ENCODE peak calls at places on chromosome 18, in nine cellular contexts. K is HFFc6, D is GM04504, P is Calu3, V is iPS-NIHi11, R is SK-N-MC, W is NCI-H1092 treated with DMSO at 0.1 percent for 48 hours, N is memory B cell, Y is LHCN-M2. E is an unnamed sample.

GRCh38 chr18:54647176-54647575 is 56.1 kb downstream of the DYNAP start:
- DNase-seq in K (no peak), D (no peak), P (peak), V (peak), R (no peak), W (peak), N (no peak), Y (peak), E (no peak)

GRCh38 chr18:10497350-10497749 is 28.5 kb upstream of the NAPG start:
- DNase-seq in K (no peak), D (peak), P (no peak), V (no peak), R (no peak), W (no peak), N (no peak), Y (no peak), E (no peak)

GRCh38 chr18:3016584-3017292 is 3.8 kb upstream of the LPIN2 start:
- DNase-seq in K (no peak), D (no peak), P (no peak), V (no peak), R (no peak), W (no peak), N (peak), Y (no peak), E (no peak)

GRCh38 chr18:21303913-21304312 is 61.9 kb downstream of the GREB1L start:
- DNase-seq in K (peak), D (no peak), P (no peak), V (no peak), R (no peak), W (no peak), N (no peak), Y (peak), E (no peak)

GRCh38 chr18:8776013-8776515 is 70.7 kb downstream of the MTCL1 start:
- DNase-seq in K (no peak), D (no peak), P (no peak), V (no peak), R (no peak), W (no peak), N (no peak), Y (no peak), E (no peak)

GRCh38 chr18:67104700-67105284 is 411.7 kb downstream of the DSEL start:
- DNase-seq in K (peak), D (peak), P (peak), V (peak), R (peak), W (peak), N (no peak), Y (peak), E (peak)

GRCh38 chr18:48749768-48750167 is 201.0 kb downstream of the SMAD7 start:
- DNase-seq in K (no peak), D (no peak), P (no peak), V (no peak), R (no peak), W (no peak), N (no peak), Y (peak), E (no peak)

GRCh38 chr18:49817947-49818346 is 4.6 kb upstream of the ACAA2 start:
- DNase-seq in K (no peak), D (no peak), P (no peak), V (no peak), R (no peak), W (no peak), N (no peak), Y (no peak), E (no peak)

GRCh38 chr18:5197032-5197434 is at the start of gene AKAIN1:
- DNase-seq in K (no peak), D (peak), P (no peak), V (peak), R (no peak), W (no peak), N (no peak), Y (no peak), E (peak)

GRCh38 chr18:37805773-37806380 is 240.3 kb upstream of the CELF4 start:
- DNase-seq in K (no peak), D (no peak), P (no peak), V (no peak), R (no peak), W (no peak), N (no peak), Y (no peak), E (no peak)

GRCh38 chr18:3889803-3890202 is 439.8 kb downstream of the TGIF1 start:
- DNase-seq in K (peak), D (peak), P (no peak), V (no peak), R (no peak), W (no peak), N (no peak), Y (peak), E (no peak)

GRCh38 chr18:48459471-48459870 is 50.3 kb upstream of the ZBTB7C start:
- DNase-seq in K (no peak), D (no peak), P (no peak), V (no peak), R (no peak), W (no peak), N (no peak), Y (no peak), E (no peak)

GRCh38 chr18:23200751-23201150 is 65.5 kb downstream of the CABLES1 start:
- DNase-seq in K (no peak), D (no peak), P (no peak), V (no peak), R (no peak), W (no peak), N (no peak), Y (no peak), E (no peak)

GRCh38 chr18:8177330-8178016 is 431.8 kb upstream of the RAB12 start:
- DNase-seq in K (no peak), D (no peak), P (peak), V (peak), R (no peak), W (peak), N (no peak), Y (peak), E (peak)